ENCODE peak calls at places on chromosomes 16 and 17, in five cellular contexts. B is fibroblast of lung, C is mesendoderm, Y is small intestine, I is HTR-8/SVneo. S is an unnamed sample.

GRCh38 chr17:27811961-27812360 is 11.6 kb upstream of the NOS2 start:
- DNase-seq in B (no peak), C (no peak), Y (peak), I (no peak), S (no peak)

GRCh38 chr17:39627717-39628516 is 1.2 kb downstream of the PPP1R1B start:
- DNase-seq in B (no peak), C (no peak), Y (peak), I (no peak), S (no peak)

GRCh38 chr16:8893426-8893825 is 11.3 kb downstream of the LITAFD start:
- DNase-seq in B (no peak), C (no peak), Y (no peak), I (no peak), S (no peak)

GRCh38 chr16:16019488-16019887 is 70.1 kb downstream of the ABCC1 start:
- DNase-seq in B (peak), C (no peak), Y (no peak), I (peak), S (peak)

GRCh38 chr17:81713004-81713555 is 996 bp downstream of the SLC25A10 start:
- DNase-seq in B (no peak), C (no peak), Y (no peak), I (no peak), S (no peak)

GRCh38 chr16:79370736-79371135 is 229.8 kb downstream of the MAF start:
- DNase-seq in B (no peak), C (no peak), Y (no peak), I (no peak), S (no peak)

GRCh38 chr16:30065943-30066881 is 652 bp downstream of the ALDOA start:
- DNase-seq in B (peak), C (peak), Y (peak), I (no peak), S (no peak)

GRCh38 chr17:1304522-1304921 is 25.1 kb downstream of the TRARG1 start:
- DNase-seq in B (no peak), C (no peak), Y (no peak), I (no peak), S (no peak)

GRCh38 chr17:51228177-51228576 is 31.7 kb downstream of the MBTD1 start:
- DNase-seq in B (peak), C (no peak), Y (no peak), I (no peak), S (peak)

GRCh38 chr17:51961689-51962088 is 196.8 kb downstream of the CA10 start:
- DNase-seq in B (no peak), C (no peak), Y (no peak), I (no peak), S (no peak)

GRCh38 chr16:59633996-59634579 is 900.0 kb upstream of the GOT2 start:
- DNase-seq in B (peak), C (no peak), Y (no peak), I (no peak), S (peak)

GRCh38 chr17:33113281-33114010 is 121.8 kb downstream of the SPACA3 start:
- DNase-seq in B (peak), C (no peak), Y (no peak), I (no peak), S (no peak)

GRCh38 chr17:29592850-29593545 is at the start of gene ANKRD13B:
- DNase-seq in B (no peak), C (no peak), Y (no peak), I (peak), S (no peak)

GRCh38 chr16:51763072-51763658 is 612.1 kb upstream of the SALL1 start:
- DNase-seq in B (no peak), C (peak), Y (no peak), I (no peak), S (peak)

GRCh38 chr16:5205394-5206040 is 107.9 kb upstream of the EEF2KMT start:
- DNase-seq in B (no peak), C (peak), Y (no peak), I (no peak), S (no peak)

GRCh38 chr17:17648762-17649161 is 32.5 kb upstream of the RAI1 start:
- DNase-seq in B (no peak), C (no peak), Y (no peak), I (no peak), S (no peak)

GRCh38 chr17:1484060-1484535 is 8.4 kb downstream of the MYO1C start:
- DNase-seq in B (no peak), C (no peak), Y (no peak), I (no peak), S (no peak)

GRCh38 chr16:12951392-12951791 is 50.0 kb downstream of the SHISA9 start:
- DNase-seq in B (no peak), C (no peak), Y (no peak), I (no peak), S (no peak)

GRCh38 chr16:30137897-30138296 is 14.9 kb upstream of the MAPK3 start:
- DNase-seq in B (no peak), C (no peak), Y (no peak), I (no peak), S (no peak)

GRCh38 chr17:78227455-78227916 is 3.9 kb upstream of the TMEM235 start:
- DNase-seq in B (peak), C (no peak), Y (no peak), I (no peak), S (no peak)

S was measured in astrocyte of the spinal cord.